ENCODE peak calls at places on chromosomes 6 and 20, in four cellular contexts. I is putamen, O is IMR-90, C is ELR. M is an unnamed sample.
A peak's percentile ranks its signal among the peaks of the same experiment; 100 is the strongest.

GRCh38 chr6:109187399-109188114 is 92.2 kb downstream of the CEP57L1 start:
- DNase-seq in I (peak; percentile 58), O (peak; percentile 28), C (peak; percentile 57), M (peak; percentile 72)

GRCh38 chr6:4599924-4600323 is 176.3 kb upstream of the CDYL start:
- DNase-seq in I (no peak), C (peak; percentile 97), O (peak; percentile 84), M (peak; percentile 92)

GRCh38 chr20:53302695-53303094 is 290.9 kb downstream of the ZNF217 start:
- DNase-seq in C (no peak), I (no peak), O (no peak), M (no peak)

GRCh38 chr6:97456070-97456469 is 173.1 kb upstream of the MMS22L start:
- DNase-seq in C (no peak), O (no peak), I (no peak), M (no peak)

GRCh38 chr6:70166088-70166958 is 136.6 kb downstream of the COL9A1 start:
- DNase-seq in I (peak; percentile 43), C (peak; percentile 62), O (peak; percentile 15), M (peak; percentile 52)

GRCh38 chr6:163449076-163449475 is 34.6 kb downstream of the QKI start:
- DNase-seq in O (no peak), I (no peak), C (no peak), M (no peak)

GRCh38 chr20:17613328-17614175 is 43.7 kb downstream of the DSTN start:
- DNase-seq in C (no peak), O (no peak), I (no peak), M (no peak)

GRCh38 chr6:167497387-167498056 is 172.6 kb downstream of the TTLL2 start:
- DNase-seq in C (no peak), I (no peak), O (no peak), M (no peak)

GRCh38 chr6:164616917-164617524 is 692.4 kb downstream of the C6orf118 start:
- DNase-seq in C (no peak), I (no peak), O (no peak), M (no peak)

GRCh38 chr6:108167449-108167903 is 1.7 kb downstream of the NR2E1 start:
- DNase-seq in I (no peak), O (no peak), C (no peak), M (no peak)

M was measured in PC-3.